ENCODE peak calls at places on chromosomes 3 and 15, in eight cellular contexts. M, K, Q, S, B, I, N and O are unnamed samples. For H3K27me3 and H3K4me1, the result is how much of the 10 kb centered on the place peaks cover.

GRCh38 chr15:101232677-101233076 is 19.2 kb downstream of the CHSY1 start:
- DNase-seq in K (no peak), Q (no peak), M (no peak), B (peak), S (no peak), I (no peak), N (no peak), O (no peak)

GRCh38 chr3:133592843-133593242 is 19.4 kb downstream of the CDV3 start:
- DNase-seq in B (no peak), Q (no peak), M (peak), I (no peak), N (no peak), S (no peak), K (no peak), O (no peak)

GRCh38 chr3:66228707-66229106 is 7.9 kb downstream of the SLC25A26 start:
- DNase-seq in I (peak), B (no peak), M (no peak), N (no peak), S (no peak), Q (no peak), K (no peak), O (peak)

GRCh38 chr3:17740703-17741102 is 1.7 kb downstream of the TBC1D5 start:
- DNase-seq in S (peak), B (peak), K (peak), M (peak), Q (peak), I (peak), N (peak), O (peak)

GRCh38 chr3:98108162-98108561 is 21.2 kb downstream of the OR5AC2 start:
- DNase-seq in B (no peak), Q (no peak), I (no peak), N (no peak), S (no peak), M (no peak), K (no peak), O (no peak)

GRCh38 chr3:185807455-185808068 is 17.3 kb downstream of the IGF2BP2 start:
- DNase-seq in N (no peak), I (peak), Q (no peak), B (peak), M (peak), S (peak), K (peak), O (no peak)

GRCh38 chr15:67049351-67050044 is 15.9 kb upstream of the SMAD3 start:
- DNase-seq in N (no peak), I (peak), Q (no peak), M (peak), S (peak), K (peak), B (no peak), O (peak)

GRCh38 chr15:76337739-76338554 is 1.4 kb downstream of the ISL2 start:
- DNase-seq in B (peak), S (no peak), M (no peak), K (no peak), I (no peak), Q (peak), N (no peak), O (no peak)

GRCh38 chr3:115503386-115503785 is 119.9 kb upstream of the GAP43 start:
- DNase-seq in I (no peak), S (no peak), M (no peak), Q (no peak), B (no peak), N (no peak), K (no peak), O (no peak)

GRCh38 chr15:71807691-71808091 is 2.7 kb upstream of the NR2E3 start:
- DNase-seq in N (no peak), I (peak), B (peak), M (peak), S (no peak), Q (no peak), K (no peak), O (peak)
- H3K9ac ChIP-seq in N (no peak), I (no peak), B (no peak), M (no peak), S (no peak), Q (no peak), K (no peak), O (no peak)

DNA sequence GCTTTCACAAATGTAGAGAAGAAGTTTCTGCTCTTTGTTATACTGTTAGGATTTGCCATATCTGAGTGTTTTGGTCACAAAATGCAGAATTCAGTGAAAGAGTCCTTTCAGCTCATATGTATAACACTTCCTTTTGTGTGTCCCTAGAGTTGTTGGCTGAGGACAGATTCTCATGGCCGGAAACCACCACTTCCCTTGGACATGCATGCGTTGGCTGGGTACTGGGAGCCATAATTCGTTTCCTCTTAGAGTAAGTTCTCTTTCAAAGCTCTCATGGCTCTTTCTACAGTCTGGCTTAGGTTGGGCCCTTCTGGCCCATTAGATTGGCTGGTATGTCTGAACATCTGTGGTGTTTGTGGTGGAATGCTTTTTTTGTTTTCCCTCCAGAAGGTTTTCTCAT is 298.5 kb downstream of the DIPK2A start:
- DNase-seq in Q (no peak), K (no peak), I (no peak), B (no peak), S (no peak), N (no peak), M (no peak), O (no peak)
- H3K27me3 ChIP-seq in Q (under half), K (under half), I (under half), B (under half), S (under half), N (under half), M (under half), O (under half)

DNA sequence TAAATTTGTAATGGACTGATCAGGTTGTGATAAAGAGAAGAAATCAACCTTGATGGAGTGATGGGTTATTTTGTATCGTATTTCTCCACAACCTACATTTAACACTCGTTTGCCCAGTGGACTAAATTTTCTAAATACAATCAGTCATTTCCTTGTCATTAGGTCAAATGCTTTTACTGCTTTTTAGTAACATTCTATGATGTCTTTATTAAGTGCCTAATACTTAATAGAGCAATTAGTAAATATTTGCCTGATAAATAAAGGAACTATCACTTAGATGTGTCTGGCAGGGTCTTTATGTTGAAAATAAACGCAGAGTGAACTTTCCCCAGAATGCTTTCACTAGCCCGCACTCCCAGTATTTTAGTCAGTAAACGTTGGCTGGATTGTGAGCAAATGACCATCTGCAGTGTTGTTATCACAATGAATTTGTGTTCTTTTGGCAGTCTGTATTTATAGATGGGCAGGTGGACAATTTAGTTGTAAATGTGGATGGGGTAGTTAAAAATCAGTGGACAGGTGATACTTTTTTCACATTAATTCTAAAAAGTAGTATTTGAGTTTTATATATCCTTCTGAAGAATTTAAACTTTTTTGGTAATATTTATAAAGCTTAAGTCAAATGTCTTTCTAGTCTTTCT is 4.8 kb downstream of the USP3 start:
- DNase-seq in B (no peak), K (no peak), N (no peak), S (no peak), Q (no peak), I (no peak), M (no peak), O (no peak)
- H3K4me1 ChIP-seq in B (under half), K (under half), N (under half), S (half or more), Q (under half), I (under half), M (under half), O (half or more)

DNA sequence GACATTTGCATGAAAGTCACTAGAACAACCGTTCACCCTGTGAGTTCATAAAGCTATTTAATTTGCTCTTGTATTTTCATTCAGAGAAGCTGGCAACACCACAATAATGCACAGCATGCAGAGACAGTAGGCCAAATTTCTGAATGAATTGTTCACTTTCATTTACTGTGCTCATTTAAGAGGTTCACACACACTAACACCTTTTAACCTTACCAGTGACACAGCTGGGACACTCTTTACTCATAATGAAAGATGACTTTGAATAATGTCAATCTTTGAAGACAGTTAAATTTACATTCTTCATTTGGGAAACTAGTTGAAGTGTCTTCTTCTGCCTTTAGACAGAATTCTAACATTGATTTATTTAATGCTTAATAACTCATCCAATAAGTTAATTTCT is 95.7 kb downstream of the ROBO1 start:
- DNase-seq in M (no peak), I (no peak), S (no peak), K (no peak), B (no peak), Q (no peak), N (no peak), O (no peak)
- H3K9ac ChIP-seq in M (no peak), I (no peak), S (no peak), K (no peak), B (no peak), Q (no peak), N (no peak), O (no peak)

DNA sequence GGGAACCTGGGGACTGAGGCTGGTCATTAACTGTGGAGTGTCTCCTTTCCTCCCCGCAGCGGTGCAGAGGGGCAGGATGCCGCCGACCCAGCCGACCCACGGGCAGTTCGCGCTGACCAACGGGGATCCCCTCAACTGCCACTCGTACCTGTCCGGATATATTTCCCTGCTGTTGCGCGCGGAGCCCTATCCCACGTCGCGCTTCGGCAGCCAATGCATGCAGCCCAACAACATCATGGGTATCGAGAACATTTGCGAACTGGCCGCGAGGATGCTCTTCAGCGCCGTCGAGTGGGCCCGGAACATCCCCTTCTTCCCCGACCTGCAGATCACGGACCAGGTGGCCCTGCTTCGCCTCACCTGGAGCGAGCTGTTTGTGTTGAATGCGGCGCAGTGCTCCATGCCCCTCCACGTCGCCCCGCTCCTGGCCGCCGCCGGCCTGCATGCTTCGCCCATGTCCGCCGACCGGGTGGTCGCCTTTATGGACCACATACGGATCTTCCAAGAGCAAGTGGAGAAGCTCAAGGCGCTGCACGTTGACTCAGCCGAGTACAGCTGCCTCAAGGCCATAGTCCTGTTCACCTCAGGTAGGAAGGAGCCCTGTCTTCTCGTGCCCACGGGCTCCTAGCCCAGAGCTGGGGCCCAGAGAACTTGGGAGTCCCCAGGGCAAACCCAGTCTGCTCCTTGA is 3.7 kb downstream of the NR2F2 start:
- DNase-seq in B (no peak), K (peak), S (peak), M (no peak), I (no peak), N (no peak), Q (no peak), O (peak)
- H3K27me3 ChIP-seq in B (half or more), K (under half), S (under half), M (under half), I (under half), N (under half), Q (under half), O (under half)

GRCh38 chr3:179076243-179077027 is 4.8 kb upstream of the ZMAT3 start:
- DNase-seq in B (no peak), N (no peak), K (no peak), M (no peak), Q (no peak), S (no peak), I (no peak), O (no peak)

GRCh38 chr3:179071569-179072397 is at the start of gene ZMAT3:
- DNase-seq in S (peak), K (peak), Q (peak), B (peak), M (peak), I (peak), N (peak), O (peak)

GRCh38 chr3:179071161-179071568 is 444 bp downstream of the ZMAT3 start:
- DNase-seq in Q (peak), N (peak), B (peak), K (peak), M (peak), S (peak), I (peak), O (peak)

GRCh38 chr3:179073816-179074215 is 2.2 kb upstream of the ZMAT3 start:
- DNase-seq in I (no peak), Q (no peak), S (no peak), N (no peak), K (no peak), M (no peak), B (no peak), O (no peak)

GRCh38 chr3:179074656-179075055 is 3.0 kb upstream of the ZMAT3 start:
- DNase-seq in B (no peak), Q (no peak), I (no peak), S (no peak), N (peak), M (no peak), K (no peak), O (no peak)
- H3K4me1 ChIP-seq in B (under half), Q (under half), I (under half), S (under half), N (under half), M (under half), K (under half), O (under half)

GRCh38 chr15:57565326-57565725 is 26.4 kb upstream of the MYZAP start:
- DNase-seq in K (no peak), N (peak), I (peak), S (peak), M (no peak), B (no peak), Q (no peak), O (no peak)
- H3K9ac ChIP-seq in K (no peak), N (no peak), I (no peak), S (no peak), M (no peak), B (no peak), Q (no peak), O (no peak)

DNA sequence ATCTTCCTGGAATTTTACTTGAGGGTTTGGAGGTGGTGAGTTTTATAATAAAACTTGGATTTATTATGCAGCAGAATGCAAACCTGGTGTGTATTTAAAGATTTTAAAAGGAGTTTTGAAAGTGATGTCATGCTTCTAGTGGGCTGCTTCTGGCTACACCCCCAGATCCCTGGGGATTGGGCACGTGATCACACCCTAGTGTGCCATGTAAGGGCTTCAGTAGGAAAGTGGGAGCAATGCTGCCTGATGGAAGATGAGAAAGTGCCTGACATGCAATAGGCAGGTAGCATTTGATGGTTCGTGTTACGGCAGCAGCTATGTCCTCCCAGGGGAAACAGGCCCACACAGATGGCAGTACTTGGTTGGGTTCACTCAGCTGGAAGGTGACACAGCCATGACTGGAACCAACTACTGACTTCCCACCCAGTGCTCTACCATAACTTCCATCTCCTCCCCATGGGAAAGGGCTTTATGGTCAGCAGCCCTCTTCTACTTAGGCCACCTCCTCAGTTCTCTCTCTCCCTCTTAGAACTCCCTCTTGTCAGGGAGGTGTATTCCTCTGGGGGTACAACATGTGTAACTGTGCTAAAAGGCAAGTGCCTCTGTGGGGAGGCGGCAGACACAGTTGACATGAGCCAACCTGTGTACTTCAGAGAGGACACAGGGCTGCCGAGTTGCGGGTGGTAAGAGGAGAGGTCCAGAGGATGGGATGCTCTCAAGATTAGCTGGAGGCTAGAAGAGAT is 5.6 kb downstream of the ITPKA start:
- DNase-seq in S (no peak), M (peak), B (no peak), Q (peak), N (no peak), K (no peak), I (no peak), O (no peak)
- H3K27me3 ChIP-seq in S (under half), M (under half), B (half or more), Q (under half), N (under half), K (half or more), I (under half), O (under half)

GRCh38 chr3:72312339-72312738 is 527.4 kb upstream of the PROK2 start:
- DNase-seq in Q (no peak), M (peak), K (no peak), N (no peak), I (no peak), B (no peak), S (no peak), O (peak)
- H3K4me1 ChIP-seq in Q (under half), M (under half), K (under half), N (under half), I (under half), B (under half), S (under half), O (under half)